ENCODE peak calls at places on chromosomes 16 and 17, in eight cellular contexts. W is fibroblast of lung, A is cardiac muscle cell, I is AG04450, P is tibial nerve, T is heart right ventricle, R is H9, B is A549. Y is an unnamed sample.

GRCh38 chr16:57265850-57266530 is 18.5 kb downstream of the PLLP start:
- DNase-seq in W (no peak), A (no peak), I (no peak), P (peak; percentile 37), T (peak; percentile 78), R (no peak), B (no peak), Y (no peak)

GRCh38 chr17:65166785-65167184 is 29.6 kb downstream of the RGS9 start:
- DNase-seq in W (peak; percentile 45), A (no peak), I (no peak), P (no peak), T (no peak), R (no peak), B (no peak), Y (no peak)

GRCh38 chr16:86398622-86399021 is 111.7 kb upstream of the FOXF1 start:
- DNase-seq in W (peak; percentile 61), A (no peak), I (peak; percentile 61), P (no peak), T (no peak), R (no peak), B (no peak), Y (no peak)

GRCh38 chr17:49341356-49341755 is 20.7 kb downstream of the ZNF652 start:
- DNase-seq in W (no peak), A (no peak), I (no peak), P (no peak), T (no peak), R (no peak), B (no peak), Y (no peak)

GRCh38 chr17:29734640-29735039 is 111.9 kb upstream of the CORO6 start:
- DNase-seq in W (no peak), A (no peak), I (no peak), P (no peak), T (no peak), R (no peak), B (no peak), Y (no peak)

GRCh38 chr17:20935740-20936139 is 107.1 kb downstream of the USP22 start:
- DNase-seq in W (peak; percentile 70), A (no peak), I (no peak), P (no peak), T (no peak), R (no peak), B (peak; percentile 42), Y (no peak)

GRCh38 chr17:74842599-74843351 is 16.9 kb downstream of the GRIN2C start:
- DNase-seq in W (peak; percentile 63), A (peak; percentile 79), I (no peak), P (peak; percentile 30), T (peak; percentile 83), R (peak; percentile 88), B (peak; percentile 82), Y (no peak)

GRCh38 chr16:67155305-67156145 is 4.2 kb downstream of the TRADD start:
- DNase-seq in W (peak; percentile 72), A (peak; percentile 90), I (peak; percentile 33), P (peak; percentile 60), T (peak; percentile 81), R (peak; percentile 85), B (peak; percentile 72), Y (peak; percentile 87)

GRCh38 chr16:88769617-88770458 is 15.2 kb downstream of the PIEZO1 start:
- DNase-seq in W (no peak), A (peak; percentile 84), I (no peak), P (no peak), T (no peak), R (peak; percentile 93), B (peak; percentile 54), Y (no peak)

GRCh38 chr17:72710834-72711233 is 381.7 kb downstream of the SLC39A11 start:
- DNase-seq in W (peak; percentile 48), A (no peak), I (no peak), P (no peak), T (no peak), R (no peak), B (no peak), Y (no peak)

DNA sequence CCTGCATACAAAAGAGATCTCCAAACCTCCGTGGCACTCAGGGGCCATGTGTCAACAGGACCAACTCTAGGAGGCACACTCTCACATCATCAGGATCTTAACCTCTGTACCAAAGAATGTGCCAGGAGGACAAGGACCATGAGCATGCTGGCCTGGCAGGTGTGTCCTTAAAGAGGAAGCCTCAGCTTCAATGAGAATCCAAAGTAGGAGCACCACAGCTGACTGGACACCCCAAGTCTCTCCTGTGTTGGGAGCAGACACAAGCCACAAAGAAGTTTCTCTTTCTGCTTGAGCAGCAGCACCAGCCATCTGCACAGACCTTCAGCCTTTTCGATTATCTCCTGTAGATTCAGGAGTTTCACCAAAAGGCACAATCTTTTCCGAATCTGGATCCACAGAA is 1734.5 kb downstream of the TP53TG3F start:
- DNase-seq in W (no peak), A (no peak), I (no peak), P (no peak), T (no peak), R (no peak), B (no peak), Y (no peak)
- H3K9me3 ChIP-seq in W (no peaks in the 10 kb centered on the region), A (peaks cover 2% of the 10 kb centered on the region), I (peaks cover 52% of the 10 kb centered on the region), P (no peaks in the 10 kb centered on the region), T (no peaks in the 10 kb centered on the region), R (peaks cover 66% of the 10 kb centered on the region), B (no peaks in the 10 kb centered on the region), Y (no peaks in the 10 kb centered on the region)

GRCh38 chr16:3123986-3124886 is 10.6 kb upstream of the ZNF213 start:
- DNase-seq in W (peak; percentile 92), A (peak; percentile 99), I (peak; percentile 74), P (peak; percentile 96), T (peak; percentile 96), R (peak; percentile 97), B (peak; percentile 92), Y (peak; percentile 97)
- TF ChIP-seq CTCF in W (peak; percentile 38), A (peak; percentile 27), I (peak; percentile 31), P (peak; percentile 19), T (no peak), R (peak; percentile 40), B (no peak), Y (no peak)

GRCh38 chr16:35629001-35629400 is 2169.6 kb downstream of the TP53TG3F start:
- DNase-seq in W (no peak), A (no peak), I (no peak), P (no peak), T (no peak), R (no peak), B (no peak), Y (no peak)

GRCh38 chr16:35636831-35637230 is 2177.4 kb downstream of the TP53TG3F start:
- DNase-seq in W (no peak), A (no peak), I (no peak), P (no peak), T (no peak), R (no peak), B (no peak), Y (no peak)

GRCh38 chr16:35626051-35626450 is 2166.6 kb downstream of the TP53TG3F start:
- DNase-seq in W (no peak), A (no peak), I (no peak), P (no peak), T (no peak), R (no peak), B (no peak), Y (no peak)

DNA sequence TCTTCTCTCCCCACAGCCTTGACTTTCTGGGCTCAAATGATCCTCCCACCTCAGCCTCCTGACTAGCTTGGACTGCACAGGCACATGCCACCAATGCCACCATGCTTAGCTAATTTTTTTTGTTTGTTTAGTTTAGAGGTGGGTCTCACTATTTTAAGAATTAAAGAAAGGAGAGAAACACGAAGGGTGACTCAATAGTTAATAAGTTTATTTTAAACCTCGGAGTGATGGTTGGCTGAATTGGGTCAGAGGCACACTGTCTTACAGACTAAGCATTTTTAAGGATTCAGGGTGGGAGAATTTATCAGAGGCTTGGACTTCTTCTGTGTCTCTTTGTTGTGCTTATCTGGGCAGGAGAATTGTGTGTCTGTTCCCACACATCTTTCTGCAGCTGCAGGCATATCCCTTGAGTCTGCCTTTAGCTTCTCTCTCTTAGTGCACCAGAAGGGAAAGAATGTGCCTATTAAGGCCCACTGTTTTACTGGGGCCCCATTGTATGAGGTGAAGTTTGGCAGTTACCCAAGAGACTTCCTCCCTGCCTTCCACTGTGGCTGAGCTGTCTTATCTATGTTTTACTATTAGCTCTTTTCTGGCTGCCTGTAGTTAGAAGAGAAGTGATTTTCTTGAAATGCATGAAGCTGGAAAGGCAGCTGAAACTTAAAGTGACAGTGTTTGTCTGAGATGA is 2172.0 kb downstream of the TP53TG3F start:
- DNase-seq in W (no peak), A (no peak), I (no peak), P (no peak), T (no peak), R (no peak), B (no peak), Y (no peak)
- H3K9me3 ChIP-seq in W (no peaks in the 10 kb centered on the region), A (peaks cover 2% of the 10 kb centered on the region), I (peaks cover 11% of the 10 kb centered on the region), P (no peaks in the 10 kb centered on the region), T (no peaks in the 10 kb centered on the region), R (peaks cover 79% of the 10 kb centered on the region), B (no peaks in the 10 kb centered on the region), Y (no peaks in the 10 kb centered on the region)

GRCh38 chr16:84144301-84144858 is 597 bp downstream of the HSDL1 start:
- DNase-seq in W (peak; percentile 9), A (peak; percentile 44), I (no peak), P (no peak), T (peak; percentile 40), R (no peak), B (peak; percentile 14), Y (peak; percentile 59)
- TF ChIP-seq CTCF in W (no peak), A (peak; percentile 20), I (peak; percentile 5), P (no peak), T (no peak), R (no peak), B (no peak), Y (no peak)

GRCh38 chr17:27153005-27153404 is 140.9 kb upstream of the WSB1 start:
- DNase-seq in W (no peak), A (no peak), I (no peak), P (no peak), T (no peak), R (no peak), B (no peak), Y (no peak)
- H3K9me3 ChIP-seq in W (no peaks in the 10 kb centered on the region), A (no peaks in the 10 kb centered on the region), I (peaks cover 15% of the 10 kb centered on the region), P (no peaks in the 10 kb centered on the region), T (no peaks in the 10 kb centered on the region), R (peaks cover 88% of the 10 kb centered on the region), B (no peaks in the 10 kb centered on the region), Y (no peaks in the 10 kb centered on the region)

GRCh38 chr17:81037783-81038733 is 3.1 kb downstream of the BAIAP2 start:
- DNase-seq in W (no peak), A (no peak), I (no peak), P (no peak), T (no peak), R (peak; percentile 53), B (no peak), Y (no peak)
- TF ChIP-seq CTCF in W (no peak), A (no peak), I (no peak), P (no peak), T (no peak), R (peak; percentile 22), B (no peak), Y (no peak)

Y was measured in CD8-positive, alpha-beta T cell.